ENCODE peak calls at places on chromosomes 7 and 10, in five cellular contexts. W is iPS-NIHi11, F is NCI-H748 treated with DMSO at 0.1 percent for 48 hours, Z is naive B cell, S is left cardiac atrium. A is an unnamed sample.
A peak's percentile ranks its signal among the peaks of the same experiment; 100 is the strongest.

GRCh38 chr7:129557686-129558481 is 53.6 kb upstream of the NRF1 start:
- DNase-seq in F (no peak), W (peak; percentile 66), Z (no peak), S (no peak), A (no peak)

GRCh38 chr10:133438711-133439273 is 14.4 kb upstream of the SPRN start:
- DNase-seq in W (no peak), Z (no peak), S (no peak), F (no peak), A (no peak)

GRCh38 chr7:21945374-21946227 is at the start of gene CDCA7L:
- DNase-seq in F (peak; percentile 70), Z (peak; percentile 96), W (peak; percentile 92), S (peak; percentile 76), A (peak; percentile 77)

GRCh38 chr7:8155836-8156235 is 106.1 kb downstream of the ICA1 start:
- DNase-seq in W (no peak), Z (no peak), F (peak; percentile 37), S (no peak), A (no peak)

GRCh38 chr10:110226926-110227641 is 19.7 kb downstream of the MXI1 start:
- DNase-seq in W (peak; percentile 89), F (no peak), Z (peak; percentile 67), S (peak; percentile 80), A (peak; percentile 73)

GRCh38 chr7:101160917-101161316 is 4.5 kb downstream of the VGF start:
- DNase-seq in S (no peak), F (no peak), W (no peak), Z (no peak), A (no peak)

GRCh38 chr10:32332299-32332750 is 14.6 kb downstream of the EPC1 start:
- DNase-seq in W (no peak), Z (peak; percentile 50), F (no peak), S (no peak), A (no peak)

GRCh38 chr7:55570939-55571338 is 1.4 kb downstream of the VOPP1 start:
- DNase-seq in W (no peak), S (no peak), F (peak; percentile 12), Z (no peak), A (no peak)

GRCh38 chr7:158651968-158652555 is 52.5 kb downstream of the NCAPG2 start:
- DNase-seq in W (no peak), Z (no peak), S (no peak), F (no peak), A (no peak)

GRCh38 chr10:44176311-44176710 is 208.6 kb downstream of the CXCL12 start:
- DNase-seq in S (no peak), W (no peak), F (no peak), Z (no peak), A (no peak)

GRCh38 chr7:111067251-111067650 is 23.7 kb upstream of the LRRN3 start:
- DNase-seq in W (no peak), S (no peak), F (no peak), Z (no peak), A (no peak)

GRCh38 chr7:104275900-104276299 is 52.5 kb upstream of the LHFPL3 start:
- DNase-seq in S (no peak), Z (no peak), F (no peak), W (no peak), A (no peak)

GRCh38 chr10:8183241-8183704 is 128.8 kb downstream of the GATA3 start:
- DNase-seq in Z (no peak), W (no peak), S (no peak), F (no peak), A (no peak)

GRCh38 chr10:20988357-20988983 is 91.4 kb upstream of the NEBL start:
- DNase-seq in F (no peak), S (peak; percentile 24), Z (no peak), W (no peak), A (no peak)

GRCh38 chr10:132744839-132745238 is 41.1 kb downstream of the NKX6-2 start:
- DNase-seq in S (no peak), Z (no peak), F (no peak), W (no peak), A (no peak)